ENCODE peak calls at places on chromosomes 6 and 20, in four cellular contexts. J, T, X and B are unnamed samples.

GRCh38 chr6:152532556-152533422 is 104.4 kb downstream of the SYNE1 start:
- DNase-seq in T (no peak), X (no peak), J (no peak), B (no peak)

GRCh38 chr6:44456070-44456965 is 68.8 kb downstream of the CDC5L start:
- DNase-seq in X (peak; percentile 61), T (no peak), J (peak; percentile 82), B (peak; percentile 81)

GRCh38 chr6:21767891-21768659 is 174.5 kb downstream of the SOX4 start:
- DNase-seq in T (no peak), J (no peak), X (no peak), B (no peak)

GRCh38 chr20:20366896-20367680 is 816 bp upstream of the INSM1 start:
- DNase-seq in X (no peak), T (no peak), J (no peak), B (no peak)

GRCh38 chr6:43491750-43492661 is 14.6 kb downstream of the TJAP1 start:
- DNase-seq in X (no peak), J (no peak), T (no peak), B (no peak)

GRCh38 chr20:62368629-62369507 is 1.8 kb upstream of the LAMA5 start:
- DNase-seq in J (peak; percentile 71), T (no peak), X (peak; percentile 94), B (peak; percentile 48)

GRCh38 chr20:61257596-61257995 is 5.5 kb downstream of the CDH4 start:
- DNase-seq in T (no peak), X (no peak), J (no peak), B (no peak)

GRCh38 chr6:43254138-43254817 is 11.0 kb downstream of the TTBK1 start:
- DNase-seq in J (no peak), X (no peak), T (no peak), B (no peak)

GRCh38 chr6:79302341-79302740 is 67.9 kb upstream of the HMGN3 start:
- DNase-seq in X (no peak), J (no peak), T (no peak), B (no peak)

GRCh38 chr6:15066433-15067337 is 179.2 kb upstream of the JARID2 start:
- DNase-seq in T (no peak), X (no peak), J (peak; percentile 47), B (no peak)
- TF ChIP-seq TARDBP in T (no peak), X (no peak), J (no peak), B (no peak)

DNA sequence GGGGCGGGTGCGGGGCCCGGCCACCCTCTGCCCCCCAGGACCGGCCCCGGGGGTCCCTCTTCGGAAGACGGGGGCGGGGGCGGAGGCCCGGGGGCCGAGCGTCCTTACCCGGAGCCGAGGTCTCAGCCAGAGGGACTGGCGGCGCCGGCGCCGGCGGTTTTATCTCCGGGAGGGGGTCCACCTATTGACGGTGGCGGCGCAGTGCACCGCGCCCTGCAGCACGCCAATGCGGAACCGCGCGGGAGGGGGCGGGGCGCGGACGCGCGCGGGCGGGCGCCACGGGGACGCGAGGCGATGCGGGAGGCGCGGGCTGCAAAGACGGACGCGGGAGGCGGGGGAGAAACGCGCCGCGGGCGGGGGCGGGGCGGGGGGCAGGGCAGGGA is at the start of gene EEF1A2:
- DNase-seq in J (peak; percentile 87), T (no peak), X (no peak), B (peak; percentile 68)
- TF ChIP-seq FOXK2 in J (no peak), T (no peak), X (no peak), B (no peak)

DNA sequence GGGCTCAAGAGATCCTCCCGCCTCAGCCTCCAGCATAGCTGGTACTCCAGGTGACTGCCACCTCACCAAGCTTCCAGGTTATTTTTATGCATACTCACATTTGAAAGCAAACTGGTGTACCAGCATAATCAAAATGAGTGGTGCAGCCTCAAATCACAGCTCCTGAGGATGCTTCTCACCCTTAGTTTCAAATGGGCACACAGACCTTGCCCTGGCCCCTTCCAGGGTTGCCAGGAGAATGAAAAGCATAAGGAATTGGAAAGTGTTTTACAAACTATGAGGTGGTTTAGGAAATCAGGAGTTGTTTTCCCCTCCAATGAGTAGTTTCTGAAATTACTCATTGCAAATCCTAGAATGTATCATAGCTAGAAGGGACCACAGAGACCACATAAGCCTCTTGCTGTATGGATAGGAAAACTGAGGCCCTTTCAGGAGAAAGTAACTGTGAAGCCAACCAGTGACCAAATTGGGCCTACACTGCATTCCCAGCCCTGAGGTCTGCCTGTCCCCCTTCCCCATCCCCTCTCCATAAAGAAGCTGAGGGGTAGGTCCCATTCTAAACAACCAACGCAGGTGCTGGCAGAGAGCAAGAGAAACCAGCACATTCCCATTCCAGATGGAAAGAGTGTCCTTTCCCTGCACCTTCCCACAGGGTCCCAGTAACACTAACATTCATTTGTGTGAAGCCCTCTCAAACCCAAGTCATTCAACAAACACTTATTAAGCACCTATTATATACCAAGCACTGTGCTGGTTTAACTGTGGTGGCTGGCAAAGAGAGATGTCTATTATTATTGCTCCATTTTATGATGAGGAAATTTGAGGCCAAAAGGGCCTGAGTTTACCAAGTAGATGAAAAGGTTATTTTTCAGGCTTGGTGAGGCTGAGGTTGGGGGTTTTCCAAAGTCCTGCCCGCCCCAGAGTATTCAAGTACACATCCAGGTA is 2.1 kb upstream of the E2F1 start:
- DNase-seq in J (no peak), T (no peak), X (no peak), B (no peak)
- TF ChIP-seq TARDBP in J (no peak), T (no peak), X (no peak), B (no peak)

GRCh38 chr20:59222239-59222981 is 58.8 kb downstream of the ZNF831 start:
- DNase-seq in T (peak; percentile 1), J (peak; percentile 85), X (peak; percentile 55), B (peak; percentile 84)
- TF ChIP-seq FOXK2 in T (no peak), J (no peak), X (no peak), B (no peak)

DNA sequence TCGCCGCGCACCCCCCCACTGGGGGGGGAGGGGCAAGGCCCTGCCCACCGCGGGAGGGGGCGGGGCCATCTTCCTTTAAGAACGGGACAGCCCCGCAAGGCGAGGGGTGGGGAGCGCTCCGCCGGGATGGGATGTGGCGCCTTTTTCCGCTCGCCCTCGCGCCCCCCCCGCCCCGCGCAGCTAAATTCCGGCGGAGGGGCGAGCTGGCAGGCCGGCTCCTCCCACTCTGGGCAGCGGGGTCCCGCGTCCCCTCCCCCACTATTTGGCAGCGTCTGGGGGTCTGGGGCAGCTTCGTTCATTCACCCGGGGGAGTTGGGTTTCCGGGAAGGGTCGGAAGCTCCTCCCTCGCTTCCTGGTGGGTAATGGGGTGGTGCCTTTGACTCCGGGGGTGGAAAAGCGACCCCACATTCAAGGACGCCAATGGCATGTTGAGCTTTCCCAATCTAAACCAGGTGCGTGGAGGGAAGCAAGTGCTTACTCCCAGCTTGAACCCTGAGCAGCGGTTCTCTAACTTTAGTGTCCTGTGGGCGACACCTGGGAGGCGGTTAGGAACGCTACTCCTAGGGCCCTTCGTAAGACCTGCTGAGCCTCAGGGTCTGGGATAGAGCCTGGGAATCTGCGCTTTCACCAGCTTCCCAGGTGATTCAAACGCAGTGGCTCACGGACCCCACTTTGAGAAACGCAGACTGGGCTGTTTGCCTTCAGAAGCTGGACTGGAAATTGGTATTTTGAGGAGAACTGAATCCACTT is 927 bp downstream of the ASXL1 start:
- DNase-seq in T (no peak), J (peak; percentile 91), X (peak; percentile 85), B (peak; percentile 71)
- TF ChIP-seq TARDBP in T (no peak), J (no peak), X (peak; percentile 43), B (no peak)

GRCh38 chr6:35146453-35146852 is 5.3 kb upstream of the TCP11 start:
- DNase-seq in J (no peak), T (no peak), X (peak; percentile 63), B (peak; percentile 33)

GRCh38 chr6:35148167-35148741 is 7.1 kb upstream of the TCP11 start:
- DNase-seq in X (no peak), J (no peak), T (peak; percentile 32), B (no peak)

GRCh38 chr6:35142578-35142977 is 1.4 kb upstream of the TCP11 start:
- DNase-seq in T (no peak), J (no peak), X (no peak), B (no peak)

GRCh38 chr6:35147101-35147885 is 6.2 kb upstream of the TCP11 start:
- DNase-seq in X (no peak), J (no peak), T (no peak), B (no peak)

GRCh38 chr6:35145757-35146156 is 4.6 kb upstream of the TCP11 start:
- DNase-seq in X (no peak), T (no peak), J (no peak), B (no peak)
- TF ChIP-seq FOXK2 in X (no peak), T (no peak), J (no peak), B (no peak)

GRCh38 chr6:129593233-129593564 is 116.8 kb downstream of the ARHGAP18 start:
- DNase-seq in T (no peak), X (peak; percentile 72), J (no peak), B (no peak)
- TF ChIP-seq TARDBP in T (no peak), X (no peak), J (no peak), B (no peak)

GRCh38 chr6:120774275-120774674 is 560.0 kb downstream of the TBC1D32 start:
- DNase-seq in T (no peak), X (no peak), J (no peak), B (no peak)
- TF ChIP-seq FOXK2 in T (no peak), X (no peak), J (no peak), B (no peak)

GRCh38 chr6:52571099-52571755 is 5.6 kb downstream of the TRAM2 start:
- DNase-seq in X (no peak), T (no peak), J (no peak), B (no peak)
- TF ChIP-seq TARDBP in X (no peak), T (no peak), J (no peak), B (no peak)

GRCh38 chr20:50586531-50587232 is 76.5 kb downstream of the PTPN1 start:
- DNase-seq in T (no peak), J (no peak), X (no peak), B (no peak)
- TF ChIP-seq FOXK2 in T (no peak), J (no peak), X (no peak), B (no peak)